ENCODE peak calls at places on chromosomes 16 and 17, in ten cellular contexts. O, Y, C, I, T, D, X, V, N and W are unnamed samples. For H3K4me1 and H3K36me3, the result is how much of the 10 kb centered on the place peaks cover.

GRCh38 chr17:6476061-6476833 is 32.0 kb downstream of the PIMREG start:
- DNase-seq in O (no peak), Y (no peak), C (no peak), I (no peak), T (no peak), D (peak), X (no peak), V (no peak), N (no peak), W (no peak)

GRCh38 chr16:138049-138417 is 440 bp downstream of the NPRL3 start:
- DNase-seq in O (no peak), Y (no peak), C (peak), I (peak), T (no peak), D (peak), X (no peak), V (peak), N (peak), W (peak)

GRCh38 chr16:82038941-82039340 is 3.9 kb downstream of the HSD17B2 start:
- DNase-seq in O (no peak), Y (no peak), C (no peak), I (no peak), T (no peak), D (no peak), X (no peak), V (no peak), N (no peak), W (no peak)

GRCh38 chr16:23143391-23143790 is 5.9 kb downstream of the USP31 start:
- DNase-seq in O (no peak), Y (no peak), C (no peak), I (no peak), T (no peak), D (no peak), X (no peak), V (no peak), N (no peak), W (no peak)

GRCh38 chr17:82091264-82092066 is 6.6 kb downstream of the FASN start:
- DNase-seq in O (no peak), Y (no peak), C (no peak), I (no peak), T (no peak), D (no peak), X (no peak), V (no peak), N (no peak), W (peak)

GRCh38 chr17:10117581-10118001 is 80.8 kb downstream of the GAS7 start:
- DNase-seq in O (peak), Y (no peak), C (peak), I (no peak), T (peak), D (no peak), X (peak), V (no peak), N (peak), W (peak)

GRCh38 chr17:70091681-70092080 is 16.7 kb downstream of the KCNJ16 start:
- DNase-seq in O (no peak), Y (no peak), C (no peak), I (no peak), T (no peak), D (no peak), X (no peak), V (no peak), N (no peak), W (no peak)

GRCh38 chr16:13923703-13924298 is 3.8 kb downstream of the ERCC4 start:
- DNase-seq in O (no peak), Y (no peak), C (no peak), I (no peak), T (no peak), D (peak), X (no peak), V (peak), N (no peak), W (no peak)

GRCh38 chr17:71409712-71410111 is 711.1 kb upstream of the SOX9 start:
- DNase-seq in O (no peak), Y (no peak), C (no peak), I (no peak), T (no peak), D (peak), X (no peak), V (no peak), N (no peak), W (no peak)

GRCh38 chr17:31704483-31704882 is 154.6 kb downstream of the COPRS start:
- DNase-seq in O (no peak), Y (no peak), C (no peak), I (no peak), T (no peak), D (no peak), X (no peak), V (no peak), N (no peak), W (no peak)

GRCh38 chr16:72085002-72085401 is 8.4 kb downstream of the TXNL4B start:
- DNase-seq in O (no peak), Y (no peak), C (no peak), I (no peak), T (no peak), D (no peak), X (no peak), V (no peak), N (no peak), W (no peak)

GRCh38 chr17:10618202-10618635 is 38.9 kb downstream of the MYH3 start:
- DNase-seq in O (peak), Y (no peak), C (peak), I (peak), T (peak), D (peak), X (peak), V (peak), N (peak), W (peak)

GRCh38 chr16:28623172-28623711 is 13.4 kb upstream of the SULT1A1 start:
- DNase-seq in O (peak), Y (no peak), C (peak), I (peak), T (no peak), D (peak), X (peak), V (no peak), N (peak), W (peak)

GRCh38 chr16:14193316-14193871 is 122.3 kb downstream of the MRTFB start:
- DNase-seq in O (peak), Y (no peak), C (no peak), I (no peak), T (no peak), D (no peak), X (peak), V (no peak), N (peak), W (no peak)

GRCh38 chr17:43650471-43650870 is 11.3 kb downstream of the MEOX1 start:
- DNase-seq in O (no peak), Y (no peak), C (no peak), I (no peak), T (no peak), D (no peak), X (no peak), V (no peak), N (no peak), W (no peak)
- H3K27ac ChIP-seq in O (no peak), Y (no peak), C (peak), I (no peak), T (no peak), D (no peak), X (no peak), V (no peak), N (no peak), W (no peak)

GRCh38 chr17:50180593-50180992 is 14.8 kb downstream of the SGCA start:
- DNase-seq in O (no peak), Y (no peak), C (no peak), I (no peak), T (no peak), D (no peak), X (no peak), V (no peak), N (no peak), W (no peak)
- H3K4me1 ChIP-seq in O (under half), Y (half or more), C (half or more), I (under half), T (half or more), D (under half), X (under half), V (under half), N (under half), W (under half)

GRCh38 chr17:5405400-5405799 is 14.1 kb downstream of the NUP88 start:
- DNase-seq in O (no peak), Y (no peak), C (no peak), I (no peak), T (no peak), D (no peak), X (no peak), V (no peak), N (no peak), W (no peak)
- H3K36me3 ChIP-seq in O (half or more), Y (half or more), C (half or more), I (under half), T (half or more), D (half or more), X (under half), V (under half), N (half or more), W (half or more)

GRCh38 chr17:1890758-1891450 is 61.1 kb downstream of the RPA1 start:
- DNase-seq in O (no peak), Y (no peak), C (no peak), I (no peak), T (no peak), D (no peak), X (no peak), V (no peak), N (peak), W (no peak)
- H3K27ac ChIP-seq in O (no peak), Y (no peak), C (no peak), I (no peak), T (no peak), D (no peak), X (no peak), V (no peak), N (peak), W (no peak)

DNA sequence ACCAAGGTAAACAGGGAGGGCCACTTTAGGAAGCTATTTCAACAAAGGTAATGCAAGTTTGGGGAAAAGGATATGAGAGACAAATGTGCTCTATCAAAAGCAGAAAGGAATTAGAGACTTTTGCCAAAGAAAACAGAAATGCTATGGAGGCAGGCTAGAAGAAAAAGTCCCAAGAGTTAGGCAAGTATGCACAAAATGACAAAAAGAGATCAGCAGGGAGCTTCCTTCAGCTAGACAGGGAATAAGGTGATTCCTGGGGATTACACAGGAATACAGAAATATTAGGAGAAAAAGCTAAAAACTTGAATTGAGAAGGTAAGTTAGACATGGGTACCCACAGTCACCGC is 2.4 kb downstream of the FXR2 start:
- DNase-seq in O (no peak), Y (no peak), C (no peak), I (no peak), T (no peak), D (no peak), X (no peak), V (no peak), N (no peak), W (no peak)
- H3K4me1 ChIP-seq in O (under half), Y (under half), C (half or more), I (under half), T (under half), D (under half), X (under half), V (under half), N (under half), W (under half)

GRCh38 chr16:87416826-87417471 is 24.8 kb downstream of the MAP1LC3B start:
- DNase-seq in O (no peak), Y (no peak), C (no peak), I (no peak), T (peak), D (peak), X (peak), V (peak), N (peak), W (no peak)

GRCh38 chr16:87412996-87413421 is 20.9 kb downstream of the MAP1LC3B start:
- DNase-seq in O (no peak), Y (no peak), C (peak), I (no peak), T (peak), D (no peak), X (no peak), V (no peak), N (no peak), W (no peak)

GRCh38 chr16:87414251-87414680 is 22.1 kb downstream of the MAP1LC3B start:
- DNase-seq in O (no peak), Y (no peak), C (peak), I (no peak), T (peak), D (no peak), X (no peak), V (no peak), N (no peak), W (peak)

GRCh38 chr16:87417511-87417910 is 25.4 kb downstream of the MAP1LC3B start:
- DNase-seq in O (no peak), Y (no peak), C (no peak), I (no peak), T (peak), D (no peak), X (no peak), V (no peak), N (no peak), W (no peak)

DNA sequence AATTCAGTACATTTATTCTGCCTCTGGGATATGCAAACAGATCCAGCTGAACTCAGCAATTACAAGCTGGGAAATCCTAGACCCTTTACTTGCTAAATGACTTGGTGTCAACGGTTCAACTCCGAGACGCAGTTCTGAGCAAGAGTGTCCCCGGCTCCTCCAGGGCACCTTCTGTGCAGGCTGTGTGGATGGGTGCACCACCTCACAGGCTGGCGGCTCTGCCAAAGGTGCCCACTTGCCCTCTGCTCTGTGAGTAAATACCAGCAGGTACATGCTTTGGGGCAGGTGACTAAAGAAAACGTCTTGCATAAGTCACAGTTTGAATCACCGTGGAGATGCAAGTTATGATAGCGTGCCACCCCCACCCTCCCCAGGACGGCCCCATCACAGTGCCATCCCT is 23.3 kb downstream of the MAP1LC3B start:
- DNase-seq in O (no peak), Y (no peak), C (peak), I (no peak), T (peak), D (no peak), X (no peak), V (no peak), N (no peak), W (no peak)
- H3K36me3 ChIP-seq in O (half or more), Y (half or more), C (under half), I (under half), T (under half), D (under half), X (under half), V (under half), N (under half), W (under half)

GRCh38 chr17:74249966-74250365 is 24.1 kb upstream of the DNAI2 start:
- DNase-seq in O (no peak), Y (no peak), C (no peak), I (no peak), T (no peak), D (no peak), X (no peak), V (no peak), N (no peak), W (peak)

GRCh38 chr17:74251051-74251450 is 23.0 kb upstream of the DNAI2 start:
- DNase-seq in O (no peak), Y (no peak), C (no peak), I (no peak), T (no peak), D (no peak), X (no peak), V (no peak), N (no peak), W (peak)

GRCh38 chr17:74253036-74253435 is 21.0 kb upstream of the DNAI2 start:
- DNase-seq in O (no peak), Y (no peak), C (no peak), I (no peak), T (no peak), D (no peak), X (no peak), V (no peak), N (no peak), W (no peak)

GRCh38 chr17:74257311-74257710 is 16.7 kb upstream of the DNAI2 start:
- DNase-seq in O (no peak), Y (no peak), C (no peak), I (no peak), T (no peak), D (no peak), X (no peak), V (no peak), N (no peak), W (peak)

DNA sequence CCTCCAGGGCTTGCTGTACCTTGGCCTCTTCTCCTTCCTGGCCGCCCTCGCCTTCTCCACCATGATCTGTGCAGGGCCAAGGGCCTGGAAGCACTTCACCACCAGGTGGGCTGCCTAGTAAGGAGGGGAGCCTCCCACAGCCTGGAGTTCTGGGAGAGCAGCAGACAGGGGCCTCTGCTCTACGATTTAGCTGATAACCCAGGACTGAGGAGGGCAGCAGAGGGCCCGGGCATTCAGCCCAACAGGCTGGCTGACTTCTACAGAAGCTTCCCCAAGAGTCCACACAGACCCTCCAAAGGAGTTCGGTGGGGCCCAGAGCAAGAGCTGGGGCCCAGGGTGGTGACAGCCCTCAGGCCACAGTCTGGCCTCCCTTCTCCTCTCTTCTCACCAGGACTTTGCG is 21.8 kb upstream of the DNAI2 start:
- DNase-seq in O (no peak), Y (no peak), C (no peak), I (no peak), T (no peak), D (no peak), X (no peak), V (no peak), N (no peak), W (no peak)
- H3K27ac ChIP-seq in O (no peak), Y (no peak), C (no peak), I (no peak), T (no peak), D (no peak), X (no peak), V (no peak), N (no peak), W (no peak)